ENCODE peak calls at places on chromosomes 2 and 18, in ten cellular contexts. V, L, E, W, A, M, G, K, N and D are unnamed samples. For H3K36me3, the result is how much of the 10 kb centered on the place peaks cover.

GRCh38 chr2:10575566-10576300 is 114.0 kb downstream of the NOL10 start:
- DNase-seq in L (no peak), A (no peak), K (no peak), W (no peak), N (no peak), M (no peak), V (no peak), E (no peak), G (peak), D (peak)

GRCh38 chr2:72144412-72144745 is 3.3 kb downstream of the CYP26B1 start:
- DNase-seq in L (peak), K (no peak), N (no peak), V (no peak), G (no peak), E (no peak), A (peak), W (no peak), M (no peak), D (no peak)

GRCh38 chr18:24446953-24447537 is 13.4 kb upstream of the HRH4 start:
- DNase-seq in E (no peak), M (no peak), L (no peak), N (no peak), K (no peak), W (no peak), G (no peak), A (no peak), V (no peak), D (no peak)

GRCh38 chr2:29207352-29207751 is 92.1 kb downstream of the CLIP4 start:
- DNase-seq in K (no peak), E (no peak), G (peak), W (no peak), M (no peak), N (no peak), A (no peak), L (no peak), V (no peak), D (no peak)

GRCh38 chr2:134341476-134341875 is 87.6 kb downstream of the MGAT5 start:
- DNase-seq in G (no peak), W (no peak), N (no peak), V (no peak), E (no peak), A (no peak), K (no peak), L (no peak), M (no peak), D (no peak)

GRCh38 chr2:27127883-27128670 is 4.5 kb downstream of the ABHD1 start:
- DNase-seq in K (no peak), E (no peak), L (no peak), A (no peak), W (no peak), N (no peak), G (no peak), V (no peak), M (no peak), D (no peak)

GRCh38 chr18:54671291-54671881 is 80.3 kb downstream of the DYNAP start:
- DNase-seq in N (no peak), E (no peak), W (no peak), A (no peak), L (no peak), V (no peak), G (peak), M (no peak), K (no peak), D (no peak)

GRCh38 chr18:34801769-34802168 is 91.7 kb downstream of the DTNA start:
- DNase-seq in V (no peak), L (no peak), A (no peak), K (no peak), M (no peak), W (no peak), N (no peak), G (peak), E (no peak), D (peak)

GRCh38 chr2:19158899-19159298 is 199.5 kb downstream of the OSR1 start:
- DNase-seq in K (no peak), L (no peak), N (no peak), W (no peak), G (peak), V (no peak), E (no peak), A (no peak), M (no peak), D (no peak)

GRCh38 chr2:215374002-215374401 is 61.9 kb downstream of the FN1 start:
- DNase-seq in A (no peak), E (no peak), N (no peak), M (no peak), L (no peak), V (no peak), G (no peak), K (no peak), W (no peak), D (no peak)

GRCh38 chr2:240326246-240326645 is 109.2 kb upstream of the GPC1 start:
- DNase-seq in E (no peak), V (no peak), K (peak), A (no peak), L (no peak), G (peak), W (no peak), N (no peak), M (peak), D (peak)

GRCh38 chr18:79664525-79665125 is 15.0 kb upstream of the CTDP1 start:
- DNase-seq in G (peak), N (no peak), V (no peak), M (no peak), L (no peak), A (no peak), K (no peak), W (no peak), E (no peak), D (no peak)

GRCh38 chr2:62266433-62267038 is 70.6 kb downstream of the B3GNT2 start:
- DNase-seq in L (no peak), K (peak), G (peak), M (no peak), E (no peak), V (no peak), N (no peak), W (no peak), A (no peak), D (no peak)

GRCh38 chr2:128602699-128603101 is 284.0 kb upstream of the HS6ST1 start:
- DNase-seq in N (no peak), V (no peak), K (no peak), A (peak), W (peak), M (peak), G (no peak), L (peak), E (peak), D (peak)

GRCh38 chr2:144996225-144996795 is 476.4 kb upstream of the ZEB2 start:
- DNase-seq in N (no peak), G (peak), K (no peak), E (no peak), V (no peak), L (no peak), A (no peak), M (no peak), W (no peak), D (no peak)

GRCh38 chr2:207767461-207768167 is 2.1 kb downstream of the FZD5 start:
- DNase-seq in W (peak), M (no peak), V (no peak), A (peak), L (no peak), K (peak), G (no peak), N (peak), E (peak), D (peak)

GRCh38 chr2:140893685-140894084 is 1237.1 kb downstream of the LRP1B start:
- DNase-seq in W (no peak), L (no peak), M (no peak), E (no peak), N (no peak), A (no peak), G (peak), V (no peak), K (no peak), D (peak)

GRCh38 chr2:80303006-80303741 is 1.4 kb downstream of the LRRTM1 start:
- DNase-seq in K (peak), W (no peak), G (no peak), M (no peak), L (no peak), N (no peak), A (peak), V (no peak), E (no peak), D (peak)

GRCh38 chr18:13163167-13163927 is 55.2 kb upstream of the LDLRAD4 start:
- DNase-seq in G (peak), L (no peak), M (no peak), V (no peak), N (no peak), W (no peak), A (no peak), E (no peak), K (no peak), D (peak)

GRCh38 chr2:85753525-85754312 is at the start of gene ATOH8:
- DNase-seq in E (peak), W (peak), V (no peak), N (peak), L (peak), M (peak), A (peak), G (peak), K (peak), D (peak)

GRCh38 chr2:143397886-143398614 is 268.8 kb downstream of the ARHGAP15 start:
- DNase-seq in W (no peak), G (peak), L (no peak), M (no peak), K (no peak), V (no peak), N (no peak), A (no peak), E (no peak), D (peak)

GRCh38 chr2:121689356-121689755 is 40.1 kb upstream of the CLASP1 start:
- DNase-seq in W (no peak), L (no peak), N (peak), E (no peak), V (no peak), A (no peak), K (no peak), G (peak), M (no peak), D (no peak)

GRCh38 chr2:216698291-216698690 is 2.9 kb upstream of the IGFBP5 start:
- DNase-seq in A (no peak), K (no peak), M (no peak), V (no peak), E (no peak), G (no peak), N (no peak), L (no peak), W (no peak), D (no peak)

GRCh38 chr18:70287731-70288130 is 1.1 kb upstream of the SOCS6 start:
- DNase-seq in L (no peak), W (no peak), V (no peak), A (no peak), M (no peak), E (no peak), N (no peak), G (no peak), K (no peak), D (no peak)

GRCh38 chr2:16005819-16006536 is 65.6 kb downstream of the MYCN start:
- DNase-seq in V (no peak), N (no peak), K (no peak), G (no peak), A (no peak), E (peak), M (no peak), L (no peak), W (peak), D (no peak)

GRCh38 chr2:240463274-240463865 is 27.9 kb downstream of the GPC1 start:
- DNase-seq in W (peak), G (no peak), A (peak), E (peak), M (peak), N (peak), K (peak), L (peak), V (peak), D (peak)

GRCh38 chr2:163732718-163733117 is 3.1 kb downstream of the FIGN start:
- DNase-seq in A (no peak), G (no peak), W (no peak), V (no peak), N (no peak), E (no peak), L (no peak), M (no peak), K (no peak), D (no peak)
- H3K4me3 ChIP-seq in A (no peak), G (no peak), W (peak), V (peak), N (no peak), E (no peak), L (peak), M (peak), K (no peak), D (peak)

GRCh38 chr2:54763636-54764291 is 40.3 kb downstream of the EML6 start:
- DNase-seq in M (no peak), K (peak), L (no peak), V (no peak), W (no peak), E (no peak), G (no peak), N (no peak), A (no peak), D (no peak)
- TF ChIP-seq CTCF in M (no peak), K (peak), L (no peak), V (no peak), W (peak), E (no peak), G (peak), N (no peak), A (no peak), D (peak)

GRCh38 chr2:60778352-60778751 is 22.3 kb downstream of the PAPOLG start:
- DNase-seq in A (no peak), W (no peak), K (no peak), L (no peak), E (no peak), G (no peak), N (no peak), V (no peak), M (no peak), D (no peak)
- H3K36me3 ChIP-seq in A (under half), W (half or more), K (half or more), L (under half), E (half or more), G (under half), N (under half), V (under half), M (half or more), D (half or more)

DNA sequence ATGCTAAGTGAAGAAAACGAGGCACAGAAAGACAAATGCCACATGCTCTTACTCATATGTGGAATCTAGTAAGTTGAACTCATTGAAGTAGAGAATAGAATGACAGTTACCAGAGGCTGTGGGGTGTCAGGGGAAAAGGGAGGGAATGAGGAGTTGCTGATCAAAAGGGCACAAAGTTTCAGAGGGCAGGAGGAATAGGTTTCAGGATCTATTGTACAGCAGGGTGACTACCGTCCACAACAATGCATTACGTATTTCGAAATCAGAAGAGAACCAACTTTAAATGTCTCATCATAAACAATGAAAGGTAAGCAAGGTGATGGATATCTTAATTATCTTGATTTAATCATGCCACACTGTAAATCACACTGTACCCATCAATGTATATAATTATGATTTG is 46.2 kb downstream of the SIGLEC15 start:
- DNase-seq in W (no peak), L (no peak), V (no peak), E (no peak), M (no peak), N (no peak), A (no peak), G (peak), K (no peak), D (no peak)
- H3K4me3 ChIP-seq in W (no peak), L (no peak), V (no peak), E (no peak), M (no peak), N (no peak), A (no peak), G (no peak), K (no peak), D (no peak)

GRCh38 chr2:205568620-205569019 is 113.7 kb upstream of the NRP2 start:
- DNase-seq in E (no peak), K (no peak), M (no peak), N (no peak), W (no peak), G (no peak), L (no peak), V (no peak), A (no peak), D (no peak)

GRCh38 chr2:205566556-205567061 is 115.7 kb upstream of the NRP2 start:
- DNase-seq in A (no peak), G (peak), M (no peak), K (no peak), N (no peak), L (no peak), E (no peak), V (no peak), W (no peak), D (no peak)

GRCh38 chr2:205570641-205571040 is 111.7 kb upstream of the NRP2 start:
- DNase-seq in N (no peak), W (no peak), G (no peak), L (no peak), E (no peak), M (no peak), A (no peak), K (no peak), V (no peak), D (no peak)

GRCh38 chr2:205563646-205564045 is 118.7 kb upstream of the NRP2 start:
- DNase-seq in N (no peak), G (no peak), K (peak), M (no peak), V (no peak), L (no peak), A (no peak), E (no peak), W (peak), D (no peak)

DNA sequence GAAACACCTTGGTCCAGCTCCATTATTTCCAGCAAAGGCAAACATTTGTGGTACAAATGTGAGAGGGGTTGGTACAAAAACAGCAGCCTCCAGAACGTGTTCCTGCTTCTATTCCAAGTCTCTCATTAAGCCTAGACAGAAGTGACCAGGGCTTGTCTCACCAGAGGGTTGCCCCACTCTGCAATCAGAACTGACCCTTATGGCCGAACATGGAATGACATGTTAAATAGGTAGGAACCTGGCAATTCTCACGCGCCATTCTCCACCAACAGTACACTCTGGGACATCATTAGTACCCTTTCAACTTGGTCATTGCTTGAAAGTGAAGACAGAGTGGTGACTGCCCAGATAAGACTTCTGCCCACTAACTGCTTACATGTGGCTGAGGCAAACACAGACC is 117.5 kb upstream of the NRP2 start:
- DNase-seq in G (no peak), W (no peak), M (no peak), N (no peak), A (no peak), K (peak), E (no peak), V (no peak), L (no peak), D (no peak)
- TF ChIP-seq CTCF in G (no peak), W (no peak), M (no peak), N (no peak), A (no peak), K (peak), E (no peak), V (peak), L (no peak), D (no peak)

GRCh38 chr2:3325458-3326181 is 52.0 kb downstream of the EIPR1 start:
- DNase-seq in V (no peak), L (no peak), N (no peak), E (no peak), M (peak), G (no peak), K (no peak), W (peak), A (no peak), D (peak)
- H3K36me3 ChIP-seq in V (under half), L (under half), N (under half), E (under half), M (under half), G (under half), K (under half), W (under half), A (under half), D (under half)

GRCh38 chr18:57789105-57789504 is 14.0 kb downstream of the ATP8B1 start:
- DNase-seq in E (no peak), K (no peak), W (no peak), M (no peak), N (peak), L (no peak), A (no peak), G (peak), V (no peak), D (no peak)
- H3K4me3 ChIP-seq in E (no peak), K (no peak), W (no peak), M (peak), N (no peak), L (no peak), A (no peak), G (peak), V (peak), D (peak)

GRCh38 chr18:74152906-74153305 is 4.6 kb downstream of the TIMM21 start:
- DNase-seq in V (no peak), W (no peak), L (no peak), G (no peak), M (no peak), N (no peak), K (no peak), A (no peak), E (no peak), D (no peak)
- TF ChIP-seq CTCF in V (no peak), W (no peak), L (no peak), G (no peak), M (no peak), N (no peak), K (peak), A (no peak), E (no peak), D (no peak)

GRCh38 chr2:221370942-221371221 is 201.2 kb downstream of the EPHA4 start:
- DNase-seq in L (no peak), M (no peak), N (no peak), W (no peak), A (no peak), V (no peak), G (no peak), E (no peak), K (no peak), D (no peak)
- H3K36me3 ChIP-seq in L (under half), M (under half), N (under half), W (under half), A (under half), V (under half), G (under half), E (under half), K (under half), D (under half)